ENCODE peak calls at places on chromosomes 11 and 22, in ten cellular contexts. One of them, this sample, is unnamed.

GRCh38 chr11:26820739-26821138 is 98.9 kb upstream of the SLC5A12 start:
- DNase-seq in NCI-H748 treated with DMSO at 0.1 percent for 48 hours: no peak
- DNase-seq in GM20000: no peak
- DNase-seq in amygdala: no peak
- DNase-seq in iris pigment epithelial cell: peak; percentile 95
- DNase-seq in HCT116: no peak
- DNase-seq in GM12865: no peak
- DNase-seq in mesendoderm: no peak
- DNase-seq in activated CD4-positive, CD25-positive, alpha-beta regulatory T cell treated with anti-CD3 and anti-CD28 coated beads, Interleukin-2, amount 50 U/mL, for 16 hours: no peak
- DNase-seq in GM13976: no peak
- DNase-seq in this sample: no peak

GRCh38 chr11:127986073-127986472 is 601.3 kb downstream of the ETS1 start:
- DNase-seq in NCI-H748 treated with DMSO at 0.1 percent for 48 hours: no peak
- DNase-seq in GM20000: no peak
- DNase-seq in amygdala: no peak
- DNase-seq in iris pigment epithelial cell: no peak
- DNase-seq in HCT116: no peak
- DNase-seq in GM12865: no peak
- DNase-seq in mesendoderm: peak; percentile 30
- DNase-seq in activated CD4-positive, CD25-positive, alpha-beta regulatory T cell treated with anti-CD3 and anti-CD28 coated beads, Interleukin-2, amount 50 U/mL, for 16 hours: no peak
- DNase-seq in GM13976: no peak
- DNase-seq in this sample: no peak

GRCh38 chr22:32661296-32661695 is 140.2 kb upstream of the TIMP3 start:
- DNase-seq in NCI-H748 treated with DMSO at 0.1 percent for 48 hours: no peak
- DNase-seq in GM20000: no peak
- DNase-seq in amygdala: no peak
- DNase-seq in iris pigment epithelial cell: peak; percentile 77
- DNase-seq in HCT116: no peak
- DNase-seq in GM12865: no peak
- DNase-seq in mesendoderm: no peak
- DNase-seq in activated CD4-positive, CD25-positive, alpha-beta regulatory T cell treated with anti-CD3 and anti-CD28 coated beads, Interleukin-2, amount 50 U/mL, for 16 hours: no peak
- DNase-seq in GM13976: no peak
- DNase-seq in this sample: no peak

GRCh38 chr11:2387266-2387982 is 10.3 kb downstream of the CD81 start:
- DNase-seq in NCI-H748 treated with DMSO at 0.1 percent for 48 hours: no peak
- DNase-seq in GM20000: no peak
- DNase-seq in amygdala: peak; percentile 62
- DNase-seq in iris pigment epithelial cell: no peak
- DNase-seq in HCT116: no peak
- DNase-seq in GM12865: peak; percentile 51
- DNase-seq in mesendoderm: no peak
- DNase-seq in activated CD4-positive, CD25-positive, alpha-beta regulatory T cell treated with anti-CD3 and anti-CD28 coated beads, Interleukin-2, amount 50 U/mL, for 16 hours: no peak
- DNase-seq in GM13976: peak; percentile 64
- DNase-seq in this sample: no peak

GRCh38 chr22:26949193-26949592 is 291.8 kb downstream of the MIAT start:
- DNase-seq in NCI-H748 treated with DMSO at 0.1 percent for 48 hours: no peak
- DNase-seq in GM20000: no peak
- DNase-seq in amygdala: no peak
- DNase-seq in iris pigment epithelial cell: peak; percentile 9
- DNase-seq in HCT116: no peak
- DNase-seq in GM12865: peak; percentile 12
- DNase-seq in mesendoderm: peak; percentile 15
- DNase-seq in activated CD4-positive, CD25-positive, alpha-beta regulatory T cell treated with anti-CD3 and anti-CD28 coated beads, Interleukin-2, amount 50 U/mL, for 16 hours: no peak
- DNase-seq in GM13976: no peak
- DNase-seq in this sample: no peak

GRCh38 chr22:43241138-43241597 is 54.2 kb upstream of the TTLL12 start:
- DNase-seq in NCI-H748 treated with DMSO at 0.1 percent for 48 hours: no peak
- DNase-seq in GM20000: no peak
- DNase-seq in amygdala: no peak
- DNase-seq in iris pigment epithelial cell: no peak
- DNase-seq in HCT116: no peak
- DNase-seq in GM12865: no peak
- DNase-seq in mesendoderm: no peak
- DNase-seq in activated CD4-positive, CD25-positive, alpha-beta regulatory T cell treated with anti-CD3 and anti-CD28 coated beads, Interleukin-2, amount 50 U/mL, for 16 hours: no peak
- DNase-seq in GM13976: no peak
- DNase-seq in this sample: no peak

GRCh38 chr11:87198266-87198881 is 160.6 kb downstream of the TMEM135 start:
- DNase-seq in NCI-H748 treated with DMSO at 0.1 percent for 48 hours: no peak
- DNase-seq in GM20000: no peak
- DNase-seq in amygdala: no peak
- DNase-seq in iris pigment epithelial cell: no peak
- DNase-seq in HCT116: no peak
- DNase-seq in GM12865: no peak
- DNase-seq in mesendoderm: peak; percentile 9
- DNase-seq in activated CD4-positive, CD25-positive, alpha-beta regulatory T cell treated with anti-CD3 and anti-CD28 coated beads, Interleukin-2, amount 50 U/mL, for 16 hours: no peak
- DNase-seq in GM13976: no peak
- DNase-seq in this sample: no peak

GRCh38 chr11:22780914-22781593 is 48.5 kb downstream of the SVIP start:
- DNase-seq in NCI-H748 treated with DMSO at 0.1 percent for 48 hours: peak; percentile 64
- DNase-seq in GM20000: peak; percentile 32
- DNase-seq in amygdala: no peak
- DNase-seq in iris pigment epithelial cell: no peak
- DNase-seq in HCT116: no peak
- DNase-seq in GM12865: peak; percentile 57
- DNase-seq in mesendoderm: peak; percentile 43
- DNase-seq in activated CD4-positive, CD25-positive, alpha-beta regulatory T cell treated with anti-CD3 and anti-CD28 coated beads, Interleukin-2, amount 50 U/mL, for 16 hours: no peak
- DNase-seq in GM13976: peak; percentile 28
- DNase-seq in this sample: no peak

GRCh38 chr22:44181033-44181911 is 547 bp downstream of the PARVG start:
- DNase-seq in NCI-H748 treated with DMSO at 0.1 percent for 48 hours: no peak
- DNase-seq in GM20000: peak; percentile 58
- DNase-seq in amygdala: no peak
- DNase-seq in iris pigment epithelial cell: no peak
- DNase-seq in HCT116: no peak
- DNase-seq in GM12865: peak; percentile 66
- DNase-seq in mesendoderm: no peak
- DNase-seq in activated CD4-positive, CD25-positive, alpha-beta regulatory T cell treated with anti-CD3 and anti-CD28 coated beads, Interleukin-2, amount 50 U/mL, for 16 hours: peak; percentile 21
- DNase-seq in GM13976: peak; percentile 71
- DNase-seq in this sample: peak; percentile 59

GRCh38 chr11:2084721-2085120 is 54.5 kb downstream of the IGF2 start:
- DNase-seq in NCI-H748 treated with DMSO at 0.1 percent for 48 hours: no peak
- DNase-seq in GM20000: no peak
- DNase-seq in amygdala: no peak
- DNase-seq in iris pigment epithelial cell: no peak
- DNase-seq in HCT116: no peak
- DNase-seq in GM12865: no peak
- DNase-seq in mesendoderm: no peak
- DNase-seq in activated CD4-positive, CD25-positive, alpha-beta regulatory T cell treated with anti-CD3 and anti-CD28 coated beads, Interleukin-2, amount 50 U/mL, for 16 hours: no peak
- DNase-seq in GM13976: no peak
- DNase-seq in this sample: no peak